ENCODE peak calls at places on chromosomes 7 and 10, in ten cellular contexts. W is A673; Q is T-helper 2 cell; X is head of caudate nucleus; F is skeletal muscle cell; D is iris pigment epithelial cell; L is COR-L47; J is amygdala; V is stimulated activated CD4-positive, alpha-beta T cell treated with anti-CD3 and anti-CD28 coated beads, Interleukin-1b, Interleukin-23, amount 100 ng/mL, for 4 hours; P is activated naive CD8-positive, alpha-beta T cell treated with anti-CD3 and anti-CD28 coated beads for 36 hours. R is an unnamed sample.

GRCh38 chr7:132065973-132066611 is 509.7 kb upstream of the PODXL start:
- DNase-seq in F (no peak), J (no peak), X (peak; percentile 42), D (peak; percentile 11), Q (no peak), W (peak; percentile 56), L (no peak), V (no peak), P (no peak), R (no peak)

GRCh38 chr7:69659964-69660363 is 61.7 kb downstream of the AUTS2 start:
- DNase-seq in X (no peak), V (no peak), D (peak; percentile 4), P (no peak), L (no peak), Q (no peak), W (no peak), J (no peak), F (no peak), R (no peak)

GRCh38 chr10:129631011-129631410 is 164.0 kb downstream of the MGMT start:
- DNase-seq in P (no peak), V (no peak), J (no peak), F (no peak), W (no peak), D (no peak), Q (no peak), L (no peak), X (no peak), R (no peak)

GRCh38 chr7:82172896-82173295 is 270.7 kb downstream of the CACNA2D1 start:
- DNase-seq in W (peak; percentile 24), J (no peak), F (no peak), Q (no peak), V (no peak), P (no peak), X (no peak), D (no peak), L (no peak), R (no peak)

GRCh38 chr7:134613623-134614347 is 32.9 kb upstream of the BPGM start:
- DNase-seq in X (no peak), F (peak; percentile 96), L (no peak), P (peak; percentile 29), Q (no peak), V (no peak), J (no peak), W (no peak), D (peak; percentile 99), R (no peak)

GRCh38 chr7:134534633-134535032 is 7.3 kb downstream of the AKR1B10 start:
- DNase-seq in V (no peak), Q (no peak), D (no peak), J (no peak), W (no peak), X (no peak), F (no peak), P (no peak), L (no peak), R (no peak)

GRCh38 chr10:5428133-5428532 is 15.8 kb downstream of the NET1 start:
- DNase-seq in F (no peak), X (no peak), P (no peak), V (no peak), J (no peak), Q (no peak), D (no peak), W (no peak), L (no peak), R (no peak)

GRCh38 chr7:94149776-94150545 is 145.8 kb upstream of the BET1 start:
- DNase-seq in D (no peak), J (no peak), V (no peak), F (no peak), L (no peak), Q (no peak), W (no peak), X (no peak), P (no peak), R (no peak)

GRCh38 chr7:108581655-108582491 is 12.2 kb downstream of the DNAJB9 start:
- DNase-seq in L (no peak), W (no peak), J (no peak), Q (no peak), D (peak; percentile 8), X (no peak), F (no peak), V (no peak), P (no peak), R (no peak)

GRCh38 chr10:88494537-88494936 is 88.6 kb downstream of the RNLS start:
- DNase-seq in L (no peak), W (no peak), Q (no peak), X (no peak), F (no peak), D (no peak), J (no peak), V (no peak), P (no peak), R (no peak)

GRCh38 chr7:151629873-151630272 is 110.2 kb upstream of the RHEB start:
- DNase-seq in J (no peak), P (no peak), Q (no peak), V (no peak), W (no peak), F (no peak), D (no peak), L (no peak), X (peak; percentile 42), R (no peak)

GRCh38 chr10:77073066-77073960 is 564.3 kb downstream of the KCNMA1 start:
- DNase-seq in P (no peak), J (no peak), F (no peak), V (no peak), W (no peak), Q (no peak), D (peak; percentile 14), X (no peak), L (no peak), R (no peak)

GRCh38 chr7:36661135-36661840 is 63.0 kb downstream of the AOAH start:
- DNase-seq in J (no peak), V (no peak), D (peak; percentile 66), P (no peak), X (no peak), Q (no peak), L (no peak), W (no peak), F (no peak), R (no peak)

GRCh38 chr7:151812967-151813366 is 63.9 kb downstream of the PRKAG2 start:
- DNase-seq in P (no peak), J (no peak), L (no peak), D (no peak), X (no peak), V (no peak), W (no peak), Q (no peak), F (no peak), R (no peak)

GRCh38 chr7:138243430-138243829 is 167.2 kb downstream of the AKR1D1 start:
- DNase-seq in F (no peak), D (peak; percentile 34), W (peak; percentile 9), L (peak; percentile 85), X (no peak), V (no peak), J (no peak), P (no peak), Q (no peak), R (no peak)

GRCh38 chr10:43386981-43387677 is 15.7 kb downstream of the FXYD4 start:
- DNase-seq in L (no peak), F (no peak), V (no peak), X (no peak), J (no peak), W (no peak), P (no peak), Q (no peak), D (no peak), R (no peak)

GRCh38 chr7:156034397-156034796 is 222.1 kb upstream of the SHH start:
- DNase-seq in D (no peak), F (no peak), Q (no peak), J (no peak), L (no peak), P (no peak), W (no peak), X (no peak), V (no peak), R (no peak)

GRCh38 chr10:92381543-92381954 is 90.6 kb downstream of the MARCHF5 start:
- DNase-seq in X (no peak), Q (no peak), D (no peak), J (no peak), F (no peak), V (no peak), P (no peak), W (no peak), L (no peak), R (no peak)

GRCh38 chr10:282294-283139 is 147.3 kb downstream of the ZMYND11 start:
- DNase-seq in L (no peak), Q (no peak), W (no peak), F (no peak), V (no peak), X (no peak), P (no peak), J (no peak), D (peak; percentile 67), R (no peak)

GRCh38 chr7:83072576-83073517 is 89.8 kb downstream of the PCLO start:
- DNase-seq in F (no peak), X (no peak), V (no peak), Q (no peak), J (no peak), L (no peak), D (no peak), P (no peak), W (peak; percentile 7), R (no peak)

GRCh38 chr10:18501198-18501597 is 150.2 kb downstream of the NSUN6 start:
- DNase-seq in F (no peak), V (no peak), Q (no peak), L (no peak), X (no peak), P (no peak), J (no peak), W (no peak), D (peak; percentile 57), R (no peak)

GRCh38 chr7:91020611-91021385 is 243.4 kb upstream of the FZD1 start:
- DNase-seq in X (no peak), L (no peak), F (no peak), P (no peak), Q (no peak), V (no peak), D (no peak), W (no peak), J (no peak), R (no peak)

GRCh38 chr10:117166420-117167345 is 28.6 kb upstream of the VAX1 start:
- DNase-seq in V (no peak), D (no peak), F (no peak), J (no peak), W (peak; percentile 33), P (no peak), Q (no peak), L (no peak), X (no peak), R (no peak)

GRCh38 chr10:4656576-4657194 is 169.3 kb upstream of the AKR1E2 start:
- DNase-seq in L (peak; percentile 18), X (peak; percentile 81), D (peak; percentile 64), P (peak; percentile 31), W (peak; percentile 80), V (peak; percentile 45), Q (no peak), J (peak; percentile 13), F (no peak), R (no peak)